ENCODE peak calls at places on chromosomes 2 and 18, in four cellular contexts. One of them, this sample, is unnamed.
A peak's percentile ranks its signal among the peaks of the same experiment; 100 is the strongest.

GRCh38 chr2:68091439-68092034 is 28.7 kb upstream of the C1D start:
- DNase-seq in K562: no peak
- DNase-seq in HCT116: no peak
- DNase-seq in HepG2: no peak
- DNase-seq in this sample: no peak

GRCh38 chr2:16537347-16537746 is 128.3 kb downstream of the CYRIA start:
- DNase-seq in K562: no peak
- DNase-seq in HCT116: no peak
- DNase-seq in HepG2: no peak
- DNase-seq in this sample: no peak

GRCh38 chr2:31233741-31234689 is at the start of gene EHD3:
- DNase-seq in K562: peak; percentile 72
- DNase-seq in HCT116: no peak
- DNase-seq in HepG2: peak; percentile 42
- DNase-seq in this sample: peak; percentile 20

GRCh38 chr2:215749092-215749957 is 264.0 kb downstream of the MREG start:
- DNase-seq in K562: no peak
- DNase-seq in HCT116: no peak
- DNase-seq in HepG2: peak; percentile 91
- DNase-seq in this sample: no peak

GRCh38 chr2:214731008-214731407 is 78.5 kb downstream of the BARD1 start:
- DNase-seq in K562: no peak
- DNase-seq in HCT116: no peak
- DNase-seq in HepG2: no peak
- DNase-seq in this sample: no peak

GRCh38 chr2:151379191-151379590 is 21.8 kb downstream of the TNFAIP6 start:
- DNase-seq in K562: no peak
- DNase-seq in HCT116: no peak
- DNase-seq in HepG2: no peak
- DNase-seq in this sample: no peak

GRCh38 chr2:74982581-74982980 is 24.1 kb downstream of the POLE4 start:
- DNase-seq in K562: no peak
- DNase-seq in HCT116: no peak
- DNase-seq in HepG2: peak; percentile 24
- DNase-seq in this sample: no peak

GRCh38 chr2:19887508-19887907 is 14.3 kb downstream of the TTC32 start:
- DNase-seq in K562: no peak
- DNase-seq in HCT116: no peak
- DNase-seq in HepG2: no peak
- DNase-seq in this sample: no peak

GRCh38 chr2:138391956-138392355 is 109.6 kb upstream of the SPOPL start:
- DNase-seq in K562: no peak
- DNase-seq in HCT116: no peak
- DNase-seq in HepG2: no peak
- DNase-seq in this sample: peak; percentile 2

GRCh38 chr2:207434288-207434687 is 95.5 kb upstream of the CREB1 start:
- DNase-seq in K562: no peak
- DNase-seq in HCT116: no peak
- DNase-seq in HepG2: no peak
- DNase-seq in this sample: no peak

GRCh38 chr18:48551100-48551499 is 12.3 kb downstream of the CTIF start:
- DNase-seq in K562: no peak
- DNase-seq in HCT116: no peak
- DNase-seq in HepG2: no peak
- DNase-seq in this sample: no peak

GRCh38 chr2:43270461-43270860 is 44.1 kb upstream of the ZFP36L2 start:
- DNase-seq in K562: no peak
- DNase-seq in HCT116: no peak
- DNase-seq in HepG2: no peak
- DNase-seq in this sample: no peak

GRCh38 chr2:105926960-105927678 is 182.4 kb downstream of the NCK2 start:
- DNase-seq in K562: no peak
- DNase-seq in HCT116: no peak
- DNase-seq in HepG2: peak; percentile 21
- DNase-seq in this sample: no peak

GRCh38 chr2:769771-770170 is 92.6 kb upstream of the TMEM18 start:
- DNase-seq in K562: no peak
- DNase-seq in HCT116: no peak
- DNase-seq in HepG2: no peak
- DNase-seq in this sample: no peak

GRCh38 chr18:48954837-48955527 is 4.2 kb upstream of the SMAD7 start:
- DNase-seq in K562: no peak
- DNase-seq in HCT116: no peak
- DNase-seq in HepG2: no peak
- DNase-seq in this sample: no peak

GRCh38 chr18:3816601-3817363 is 366.8 kb downstream of the TGIF1 start:
- DNase-seq in K562: no peak
- DNase-seq in HCT116: no peak
- DNase-seq in HepG2: peak; percentile 44
- DNase-seq in this sample: no peak

GRCh38 chr2:46232860-46233259 is 64.3 kb upstream of the EPAS1 start:
- DNase-seq in K562: no peak
- DNase-seq in HCT116: no peak
- DNase-seq in HepG2: peak; percentile 33
- DNase-seq in this sample: no peak

GRCh38 chr2:24613154-24613814 is 122.2 kb downstream of the NCOA1 start:
- DNase-seq in K562: no peak
- DNase-seq in HCT116: peak; percentile 24
- DNase-seq in HepG2: peak; percentile 54
- DNase-seq in this sample: peak; percentile 10

GRCh38 chr2:100178864-100179263 is 36.5 kb upstream of the AFF3 start:
- DNase-seq in K562: no peak
- DNase-seq in HCT116: no peak
- DNase-seq in HepG2: no peak
- DNase-seq in this sample: no peak

GRCh38 chr2:100178085-100178788 is 35.8 kb upstream of the AFF3 start:
- DNase-seq in K562: peak; percentile 52
- DNase-seq in HCT116: peak; percentile 88
- DNase-seq in HepG2: peak; percentile 55
- DNase-seq in this sample: peak; percentile 8

GRCh38 chr2:100176925-100177324 is 34.5 kb upstream of the AFF3 start:
- DNase-seq in K562: no peak
- DNase-seq in HCT116: no peak
- DNase-seq in HepG2: no peak
- DNase-seq in this sample: no peak

GRCh38 chr2:100180503-100180902 is 38.1 kb upstream of the AFF3 start:
- DNase-seq in K562: no peak
- DNase-seq in HCT116: no peak
- DNase-seq in HepG2: no peak
- DNase-seq in this sample: no peak

GRCh38 chr2:100179806-100180205 is 37.4 kb upstream of the AFF3 start:
- DNase-seq in K562: no peak
- DNase-seq in HCT116: no peak
- DNase-seq in HepG2: no peak
- DNase-seq in this sample: no peak
- TF ChIP-seq SIN3A in K562: no peak
- TF ChIP-seq SIN3A in HCT116: no peak
- TF ChIP-seq SIN3A in HepG2: no peak
- TF ChIP-seq SIN3A in this sample: no peak

GRCh38 chr2:221276601-221277000 is 295.5 kb downstream of the EPHA4 start:
- DNase-seq in K562: no peak
- DNase-seq in HCT116: no peak
- DNase-seq in HepG2: no peak
- DNase-seq in this sample: no peak

GRCh38 chr2:221283896-221284295 is 288.2 kb downstream of the EPHA4 start:
- DNase-seq in K562: no peak
- DNase-seq in HCT116: no peak
- DNase-seq in HepG2: no peak
- DNase-seq in this sample: no peak

GRCh38 chr2:221285156-221285555 is 286.9 kb downstream of the EPHA4 start:
- DNase-seq in K562: no peak
- DNase-seq in HCT116: no peak
- DNase-seq in HepG2: no peak
- DNase-seq in this sample: no peak

GRCh38 chr2:221282386-221282785 is 289.7 kb downstream of the EPHA4 start:
- DNase-seq in K562: no peak
- DNase-seq in HCT116: no peak
- DNase-seq in HepG2: no peak
- DNase-seq in this sample: no peak
- H3K4me1 ChIP-seq in K562: no peaks in the 10 kb centered on the region
- H3K4me1 ChIP-seq in HCT116: no peaks in the 10 kb centered on the region
- H3K4me1 ChIP-seq in HepG2: no peaks in the 10 kb centered on the region
- H3K4me1 ChIP-seq in this sample: no peaks in the 10 kb centered on the region

DNA sequence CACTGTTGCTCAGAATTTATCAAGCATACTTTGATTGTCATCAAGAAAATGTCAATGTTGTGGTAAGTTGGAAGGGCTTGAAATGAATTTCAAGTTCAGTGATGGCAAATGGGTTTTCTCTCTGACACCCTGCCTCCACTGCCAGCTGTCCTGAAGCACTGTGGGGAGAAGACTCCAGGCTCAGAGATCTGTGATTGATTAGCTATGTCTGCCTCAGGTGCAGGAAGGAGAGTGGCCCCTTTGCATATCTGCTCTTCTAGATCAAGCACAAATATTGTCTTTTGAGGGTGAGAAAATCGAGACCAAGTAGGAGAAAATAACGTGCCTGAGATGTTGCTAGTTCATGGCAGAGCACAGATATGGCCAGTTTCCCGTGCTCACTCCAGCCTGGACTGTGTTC is 178.8 kb upstream of the GLI2 start:
- DNase-seq in K562: no peak
- DNase-seq in HCT116: peak; percentile 15
- DNase-seq in HepG2: no peak
- DNase-seq in this sample: no peak
- TF ChIP-seq TCF7L2 in K562: no peak
- TF ChIP-seq TCF7L2 in HCT116: no peak
- TF ChIP-seq TCF7L2 in HepG2: no peak
- TF ChIP-seq TCF7L2 in this sample: no peak

GRCh38 chr2:62140785-62141740 is 54.9 kb upstream of the B3GNT2 start:
- DNase-seq in K562: no peak
- DNase-seq in HCT116: no peak
- DNase-seq in HepG2: no peak
- DNase-seq in this sample: no peak
- TF ChIP-seq SIN3A in K562: no peak
- TF ChIP-seq SIN3A in HCT116: no peak
- TF ChIP-seq SIN3A in HepG2: no peak
- TF ChIP-seq SIN3A in this sample: no peak

GRCh38 chr18:27667064-27667463 is 482.0 kb upstream of the CHST9 start:
- DNase-seq in K562: no peak
- DNase-seq in HCT116: no peak
- DNase-seq in HepG2: no peak
- DNase-seq in this sample: no peak
- H3K4me1 ChIP-seq in K562: no peaks in the 10 kb centered on the region
- H3K4me1 ChIP-seq in HCT116: no peaks in the 10 kb centered on the region
- H3K4me1 ChIP-seq in HepG2: no peaks in the 10 kb centered on the region
- H3K4me1 ChIP-seq in this sample: no peaks in the 10 kb centered on the region

GRCh38 chr18:31498450-31499156 is 626 bp downstream of the DSG2 start:
- DNase-seq in K562: no peak
- DNase-seq in HCT116: no peak
- DNase-seq in HepG2: no peak
- DNase-seq in this sample: no peak
- TF ChIP-seq TCF7L2 in K562: no peak
- TF ChIP-seq TCF7L2 in HCT116: no peak
- TF ChIP-seq TCF7L2 in HepG2: no peak
- TF ChIP-seq TCF7L2 in this sample: no peak

DNA sequence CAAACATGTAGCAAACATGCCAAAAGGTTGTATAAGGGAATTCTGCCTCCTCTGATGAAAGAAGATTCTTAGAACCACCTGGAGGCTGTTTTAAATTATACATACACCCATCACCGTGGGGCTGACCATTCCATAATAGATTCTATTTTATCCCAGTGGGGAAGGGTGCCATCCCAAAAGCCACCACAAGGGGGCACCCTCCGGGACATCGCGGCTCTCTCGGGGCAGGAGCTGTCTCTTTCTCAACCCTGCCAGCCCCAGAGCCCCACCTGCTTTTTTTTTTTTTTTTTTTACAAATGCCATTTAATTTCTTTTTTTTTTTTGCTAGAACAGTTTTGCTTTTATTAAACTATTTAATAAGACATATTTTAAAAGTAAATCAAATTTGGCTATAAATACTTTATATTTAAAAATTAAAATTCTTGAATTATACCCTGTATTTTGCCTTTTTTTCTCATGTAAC is 8.6 kb upstream of the MTCL1 start:
- DNase-seq in K562: peak; percentile 90
- DNase-seq in HCT116: peak; percentile 23
- DNase-seq in HepG2: peak; percentile 24
- DNase-seq in this sample: no peak
- TF ChIP-seq SIN3A in K562: no peak
- TF ChIP-seq SIN3A in HCT116: no peak
- TF ChIP-seq SIN3A in HepG2: no peak
- TF ChIP-seq SIN3A in this sample: no peak

GRCh38 chr2:38377501-38378258 is 607 bp upstream of the ATL2 start:
- DNase-seq in K562: no peak
- DNase-seq in HCT116: no peak
- DNase-seq in HepG2: peak; percentile 42
- DNase-seq in this sample: peak; percentile 25
- H3K4me1 ChIP-seq in K562: peaks cover 11% of the 10 kb centered on the region
- H3K4me1 ChIP-seq in HCT116: peaks cover 16% of the 10 kb centered on the region
- H3K4me1 ChIP-seq in HepG2: peaks cover 70% of the 10 kb centered on the region
- H3K4me1 ChIP-seq in this sample: peaks cover 31% of the 10 kb centered on the region

GRCh38 chr18:65215865-65216466 is 534.8 kb upstream of the CDH7 start:
- DNase-seq in K562: no peak
- DNase-seq in HCT116: no peak
- DNase-seq in HepG2: no peak
- DNase-seq in this sample: no peak
- TF ChIP-seq TCF7L2 in K562: no peak
- TF ChIP-seq TCF7L2 in HCT116: no peak
- TF ChIP-seq TCF7L2 in HepG2: no peak
- TF ChIP-seq TCF7L2 in this sample: no peak

This sample was measured in Panc1.